ENCODE peak calls at places on chromosomes 4 and X, in five cellular contexts. Q is DND-41, I is AG10803, O is right lobe of liver, G is SK-N-SH. J is an unnamed sample.

GRCh38 chr4:141410839-141411238 is 190.1 kb downstream of the ZNF330 start:
- DNase-seq in G (no peak), I (peak), Q (no peak), O (no peak), J (no peak)

GRCh38 chr4:78414116-78414515 is 137.5 kb upstream of the ANXA3 start:
- DNase-seq in G (no peak), I (peak), Q (no peak), O (no peak), J (no peak)

GRCh38 chr4:128385683-128386304 is 98.2 kb upstream of the PGRMC2 start:
- DNase-seq in Q (no peak), I (peak), G (no peak), O (no peak), J (peak)

GRCh38 chr4:183635333-183635732 is 23.7 kb downstream of the RWDD4 start:
- DNase-seq in G (no peak), O (no peak), Q (no peak), I (no peak), J (no peak)

GRCh38 chrX:103347682-103348397 is 8.5 kb upstream of the TCEAL9 start:
- DNase-seq in G (no peak), I (no peak), Q (no peak), O (no peak), J (no peak)

GRCh38 chrX:11759172-11759460 is 1.1 kb downstream of the MSL3 start:
- DNase-seq in I (no peak), G (no peak), Q (peak), O (no peak), J (no peak)

GRCh38 chrX:118536687-118537461 is 41.3 kb downstream of the DOCK11 start:
- DNase-seq in Q (peak), O (no peak), I (peak), G (peak), J (no peak)

GRCh38 chrX:71282514-71283408 is 674 bp upstream of the NONO start:
- DNase-seq in O (no peak), I (no peak), Q (no peak), G (peak), J (peak)

GRCh38 chr4:42954925-42955669 is 62.6 kb downstream of the GRXCR1 start:
- DNase-seq in I (no peak), O (no peak), Q (no peak), G (no peak), J (no peak)

GRCh38 chr4:20532871-20533870 is 167.1 kb upstream of the PACRGL start:
- DNase-seq in G (no peak), O (no peak), I (peak), Q (no peak), J (no peak)

GRCh38 chr4:134499074-134499473 is 297.5 kb upstream of the PABPC4L start:
- DNase-seq in I (no peak), G (no peak), Q (no peak), O (no peak), J (no peak)

GRCh38 chr4:2761035-2761923 is 5.1 kb upstream of the TNIP2 start:
- DNase-seq in G (peak), Q (no peak), O (peak), I (no peak), J (no peak)

GRCh38 chrX:288561-288991 is 7.4 kb downstream of the PLCXD1 start:
- DNase-seq in O (peak), Q (no peak), I (no peak), G (no peak), J (no peak)

GRCh38 chr4:184310881-184311709 is 93.4 kb upstream of the ENPP6 start:
- DNase-seq in O (peak), Q (no peak), I (no peak), G (no peak), J (no peak)

GRCh38 chr4:84691170-84691691 is 108.3 kb downstream of the CDS1 start:
- DNase-seq in I (peak), O (no peak), Q (no peak), G (no peak), J (no peak)

GRCh38 chr4:6761540-6762243 is 20.8 kb upstream of the KIAA0232 start:
- DNase-seq in I (no peak), O (no peak), Q (peak), G (peak), J (no peak)

GRCh38 chr4:94177822-94178221 is 29.8 kb upstream of the SMARCAD1 start:
- DNase-seq in Q (no peak), I (no peak), O (no peak), G (no peak), J (no peak)

GRCh38 chr4:104064650-104065577 is 345.1 kb upstream of the TACR3 start:
- DNase-seq in Q (peak), G (peak), I (no peak), O (peak), J (peak)

GRCh38 chrX:121000589-121000988 is 15.0 kb upstream of the CT47A1 start:
- DNase-seq in Q (no peak), O (no peak), G (peak), I (no peak), J (peak)

GRCh38 chr4:174217273-174218126 is 66.0 kb downstream of the FBXO8 start:
- DNase-seq in I (peak), O (no peak), G (peak), Q (no peak), J (no peak)

GRCh38 chr4:140249351-140249750 is 95.4 kb upstream of the MAML3 start:
- DNase-seq in Q (no peak), O (no peak), I (peak), G (no peak), J (no peak)

GRCh38 chr4:165740911-165741310 is 132.1 kb upstream of the TLL1 start:
- DNase-seq in O (no peak), I (no peak), Q (no peak), G (no peak), J (no peak)

GRCh38 chr4:55933611-55934010 is 15.1 kb upstream of the CEP135 start:
- DNase-seq in I (no peak), Q (no peak), O (no peak), G (no peak), J (no peak)

GRCh38 chr4:168842186-168842585 is 167.9 kb downstream of the CBR4 start:
- DNase-seq in G (no peak), O (no peak), I (no peak), Q (no peak), J (no peak)

GRCh38 chr4:81743731-81744465 is 272.2 kb upstream of the RASGEF1B start:
- DNase-seq in G (no peak), I (no peak), O (no peak), Q (no peak), J (no peak)

GRCh38 chr4:118289794-118290193 is 63.0 kb downstream of the PRSS12 start:
- DNase-seq in O (no peak), G (no peak), Q (no peak), I (peak), J (no peak)

GRCh38 chr4:1797861-1798529 is 4.9 kb downstream of the FGFR3 start:
- DNase-seq in Q (no peak), I (no peak), G (no peak), O (no peak), J (no peak)

GRCh38 chr4:153420361-153420760 is 45.8 kb upstream of the TMEM131L start:
- DNase-seq in I (peak), Q (no peak), O (no peak), G (no peak), J (no peak)
- TF ChIP-seq CTCF in I (no peak), Q (no peak), O (no peak), G (no peak), J (no peak)

GRCh38 chrX:154986826-154987575 is 35.5 kb downstream of the F8 start:
- DNase-seq in O (no peak), I (peak), Q (no peak), G (no peak), J (no peak)

GRCh38 chrX:154980330-154981115 is 42.0 kb downstream of the F8 start:
- DNase-seq in G (peak), Q (peak), O (peak), I (peak), J (peak)

GRCh38 chrX:154979671-154980070 is 42.9 kb downstream of the F8 start:
- DNase-seq in Q (no peak), O (no peak), G (no peak), I (no peak), J (no peak)

DNA sequence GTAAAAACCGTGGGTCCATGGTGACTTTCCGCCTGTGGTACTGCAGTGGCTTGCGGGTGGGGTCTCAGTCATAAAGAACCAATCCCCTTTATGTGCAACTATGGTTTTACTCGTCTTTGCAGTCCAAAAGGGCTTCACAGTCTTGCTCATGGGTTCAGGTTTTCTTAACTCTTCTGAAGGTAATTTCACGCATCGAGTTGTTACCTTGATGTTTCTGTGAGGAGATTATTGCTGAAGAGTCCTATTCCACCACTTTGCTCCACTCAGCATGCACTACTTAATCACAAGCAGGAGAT is 41.5 kb downstream of the F8 start:
- DNase-seq in G (no peak), O (no peak), I (no peak), Q (no peak), J (no peak)
- TF ChIP-seq CTCF in G (no peak), O (no peak), I (no peak), Q (no peak), J (no peak)

DNA sequence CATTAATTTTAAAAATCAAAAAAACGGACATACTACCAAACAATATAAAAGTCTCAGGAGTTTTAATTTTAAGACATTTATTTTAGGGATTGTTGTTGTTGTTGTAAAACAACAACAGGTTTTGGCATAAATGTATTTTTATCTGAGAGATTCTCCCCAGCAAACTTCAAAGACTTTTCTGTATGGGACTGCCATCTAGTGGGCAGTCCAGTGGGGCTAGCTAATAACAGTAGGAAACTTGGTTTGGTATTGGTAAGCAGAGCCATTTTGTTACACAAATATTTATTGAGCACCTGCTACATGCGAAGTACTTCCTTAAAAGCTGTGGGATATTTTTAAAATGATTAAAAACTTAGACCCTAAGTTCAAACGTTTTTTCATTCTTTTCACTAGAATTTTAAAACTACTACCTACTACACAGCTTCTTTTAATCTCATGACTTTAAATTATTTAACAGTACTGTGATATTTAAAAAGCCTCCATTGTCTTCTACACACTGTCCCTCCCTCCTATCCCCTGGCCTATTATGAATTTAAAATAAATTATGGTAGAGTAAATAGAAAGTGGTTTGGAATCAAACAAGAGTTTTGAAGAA is 1028.4 kb upstream of the INTU start:
- DNase-seq in O (no peak), G (peak), Q (no peak), I (peak), J (peak)
- TF ChIP-seq CTCF in O (peak), G (peak), Q (peak), I (peak), J (peak)

GRCh38 chrX:1679238-1679637 is 64.4 kb downstream of the ASMT start:
- DNase-seq in I (peak), Q (no peak), G (no peak), O (no peak), J (no peak)

GRCh38 chrX:1676866-1677265 is 62.0 kb downstream of the ASMT start:
- DNase-seq in O (no peak), G (no peak), Q (no peak), I (no peak), J (no peak)

GRCh38 chrX:1667566-1667965 is 52.7 kb downstream of the ASMT start:
- DNase-seq in G (no peak), O (no peak), Q (no peak), I (no peak), J (no peak)

DNA sequence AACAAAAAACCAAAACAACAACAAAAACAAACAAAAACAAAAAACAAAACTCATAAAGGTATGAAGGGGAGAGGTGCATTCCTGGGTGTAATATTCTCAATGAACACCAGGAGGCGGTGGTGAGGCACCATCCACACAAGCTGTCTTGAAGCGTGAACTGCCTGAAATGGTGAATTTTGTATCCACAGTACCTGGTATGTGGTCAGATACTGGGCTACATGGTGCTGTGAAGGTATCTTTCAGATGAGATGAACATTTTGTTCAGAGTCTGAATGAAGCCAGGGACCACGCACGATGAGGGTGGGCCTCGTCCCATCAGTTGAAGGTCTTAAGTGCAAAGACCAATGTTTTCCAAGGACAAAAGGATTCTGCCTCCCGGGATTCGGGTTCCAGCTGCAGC is 58.5 kb downstream of the ASMT start:
- DNase-seq in Q (peak), G (peak), I (peak), O (no peak), J (peak)
- TF ChIP-seq CTCF in Q (peak), G (peak), I (peak), O (peak), J (peak)

DNA sequence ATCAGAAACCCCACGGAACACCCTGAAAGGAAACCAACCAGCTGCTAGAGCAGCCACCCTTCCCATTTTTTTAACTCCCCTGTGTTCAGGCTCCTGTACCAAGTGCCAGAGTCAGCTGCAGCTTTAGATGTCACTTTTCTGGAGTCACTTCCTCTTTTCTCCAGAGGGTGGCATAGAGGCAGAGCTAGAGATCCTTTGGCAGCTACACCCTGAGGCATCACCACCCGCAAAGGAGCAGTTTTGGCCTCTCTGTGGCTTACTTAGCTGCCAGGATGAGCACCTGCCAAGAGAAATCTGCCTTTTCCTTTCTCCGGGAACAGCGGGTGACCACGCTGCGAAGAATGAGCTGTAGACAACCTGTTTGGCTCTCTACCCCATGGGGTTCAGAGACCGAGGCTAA is 58.0 kb upstream of the CHRDL1 start:
- DNase-seq in Q (no peak), G (peak), O (peak), I (peak), J (no peak)
- TF ChIP-seq CTCF in Q (peak), G (peak), O (peak), I (peak), J (no peak)

DNA sequence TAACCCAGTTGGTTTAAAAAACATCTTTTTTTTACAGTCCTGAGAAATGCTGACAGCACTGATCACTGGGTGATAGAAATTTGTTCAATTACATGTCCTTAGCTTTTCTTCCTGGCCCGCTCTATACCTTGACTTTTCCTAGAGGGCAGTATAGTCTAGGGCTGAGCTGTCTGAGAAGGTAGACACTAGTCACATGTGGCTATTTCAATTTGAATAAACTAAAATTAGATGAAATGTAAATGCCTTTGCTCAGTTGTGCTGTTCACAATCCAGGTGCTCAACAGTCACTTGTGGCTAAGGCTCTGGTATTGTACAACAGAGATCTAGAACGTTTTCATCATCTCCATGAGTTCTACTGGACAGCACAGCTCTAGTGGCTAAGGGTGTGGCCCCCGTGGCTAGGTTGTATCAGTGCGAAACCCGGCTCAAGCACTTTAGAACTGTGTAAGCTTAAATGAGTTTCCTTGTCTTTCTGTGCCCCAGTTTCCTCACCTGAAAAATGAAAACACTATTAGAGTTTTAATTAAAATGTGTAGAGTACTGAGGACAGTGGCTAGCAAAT is 111.6 kb upstream of the WDR17 start:
- DNase-seq in G (no peak), O (no peak), Q (no peak), I (no peak), J (peak)
- TF ChIP-seq CTCF in G (peak), O (no peak), Q (no peak), I (no peak), J (peak)

GRCh38 chr4:132619968-132620367 is 529.1 kb upstream of the PCDH10 start:
- DNase-seq in G (no peak), I (no peak), O (no peak), Q (peak), J (no peak)

GRCh38 chr4:132614682-132615081 is 534.4 kb upstream of the PCDH10 start:
- DNase-seq in I (no peak), G (no peak), Q (no peak), O (no peak), J (no peak)
- TF ChIP-seq CTCF in I (peak), G (peak), Q (peak), O (peak), J (no peak)

GRCh38 chr4:13601060-13601459 is 26.5 kb downstream of the BOD1L1 start:
- DNase-seq in I (no peak), O (no peak), Q (no peak), G (no peak), J (no peak)

GRCh38 chr4:13597141-13597540 is 30.4 kb downstream of the BOD1L1 start:
- DNase-seq in I (no peak), G (no peak), O (no peak), Q (no peak), J (no peak)

GRCh38 chr4:13597604-13598003 is 29.9 kb downstream of the BOD1L1 start:
- DNase-seq in G (no peak), O (no peak), I (peak), Q (no peak), J (no peak)

GRCh38 chr4:13601848-13602247 is 25.7 kb downstream of the BOD1L1 start:
- DNase-seq in Q (no peak), I (no peak), O (no peak), G (no peak), J (no peak)

DNA sequence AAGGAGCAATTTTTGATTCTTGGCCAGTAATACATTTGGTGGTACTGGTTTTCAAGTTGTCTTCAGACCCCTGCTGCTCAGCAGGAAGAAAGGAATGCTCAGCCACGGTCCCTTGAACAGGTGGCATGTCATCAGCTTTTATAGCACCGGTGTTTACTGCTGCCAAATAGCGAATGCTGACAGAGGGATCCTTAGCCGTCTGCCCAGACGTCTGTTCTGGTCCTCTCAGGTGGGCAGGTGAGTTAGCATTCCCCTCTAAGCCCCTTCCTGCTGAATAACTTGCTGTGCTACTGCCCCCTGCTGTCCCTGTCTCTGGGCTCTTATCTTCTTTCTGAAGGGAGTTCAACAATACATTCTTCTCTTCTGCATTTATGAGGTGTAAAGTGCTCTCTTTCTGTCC is 28.4 kb downstream of the BOD1L1 start:
- DNase-seq in O (no peak), I (no peak), G (peak), Q (no peak), J (no peak)
- TF ChIP-seq CTCF in O (no peak), I (peak), G (peak), Q (peak), J (no peak)

GRCh38 chrX:17544831-17545230 is 169.8 kb downstream of the NHS start:
- DNase-seq in O (no peak), Q (no peak), I (no peak), G (no peak), J (no peak)

GRCh38 chrX:17549005-17549685 is 174.1 kb downstream of the NHS start:
- DNase-seq in Q (no peak), G (no peak), O (no peak), I (no peak), J (no peak)

GRCh38 chrX:17547658-17548057 is 172.7 kb downstream of the NHS start:
- DNase-seq in G (no peak), O (peak), Q (no peak), I (peak), J (peak)

GRCh38 chrX:17550011-17550410 is 175.0 kb downstream of the NHS start:
- DNase-seq in G (no peak), Q (no peak), O (no peak), I (no peak), J (no peak)

GRCh38 chrX:17546356-17546755 is 171.4 kb downstream of the NHS start:
- DNase-seq in G (no peak), O (no peak), I (no peak), Q (no peak), J (no peak)
- TF ChIP-seq CTCF in G (no peak), O (no peak), I (no peak), Q (no peak), J (no peak)